ENCODE peak calls at places on chromosome 10, in eight cellular contexts. B, Z, D, C, S, Q, V and P are unnamed samples.

GRCh38 chr10:129851941-129852650 is 112.0 kb downstream of the EBF3 start:
- DNase-seq in B (no peak), Z (no peak), D (no peak), C (no peak), S (no peak), Q (no peak), V (no peak), P (no peak)

GRCh38 chr10:44071479-44071878 is 313.4 kb downstream of the CXCL12 start:
- DNase-seq in B (no peak), Z (peak; percentile 90), D (no peak), C (no peak), S (no peak), Q (no peak), V (no peak), P (no peak)

GRCh38 chr10:17768506-17768905 is 16.5 kb downstream of the TMEM236 start:
- DNase-seq in B (no peak), Z (no peak), D (no peak), C (no peak), S (no peak), Q (no peak), V (no peak), P (no peak)

GRCh38 chr10:48523212-48523819 is 81.6 kb downstream of the ARHGAP22 start:
- DNase-seq in B (peak; percentile 65), Z (peak; percentile 98), D (no peak), C (no peak), S (no peak), Q (peak; percentile 81), V (peak; percentile 16), P (no peak)

GRCh38 chr10:121662945-121663917 is 65.0 kb upstream of the FGFR2 start:
- DNase-seq in B (no peak), Z (no peak), D (peak; percentile 52), C (no peak), S (no peak), Q (no peak), V (peak; percentile 21), P (no peak)

GRCh38 chr10:116753759-116754158 is 11.4 kb upstream of the HSPA12A start:
- DNase-seq in B (peak; percentile 48), Z (peak; percentile 34), D (peak; percentile 47), C (no peak), S (no peak), Q (peak; percentile 89), V (no peak), P (peak; percentile 80)

GRCh38 chr10:119737827-119738226 is 12.0 kb downstream of the INPP5F start:
- DNase-seq in B (no peak), Z (peak; percentile 88), D (no peak), C (no peak), S (no peak), Q (no peak), V (peak; percentile 94), P (no peak)

GRCh38 chr10:75899816-75900357 is 468.5 kb downstream of the LRMDA start:
- DNase-seq in B (no peak), Z (no peak), D (no peak), C (no peak), S (no peak), Q (no peak), V (no peak), P (no peak)

GRCh38 chr10:104893711-104894110 is 252.6 kb downstream of the SORCS3 start:
- DNase-seq in B (no peak), Z (no peak), D (no peak), C (no peak), S (no peak), Q (no peak), V (no peak), P (no peak)

GRCh38 chr10:132064771-132065437 is 842 bp upstream of the JAKMIP3 start:
- DNase-seq in B (no peak), Z (no peak), D (no peak), C (peak; percentile 52), S (no peak), Q (no peak), V (no peak), P (no peak)

GRCh38 chr10:79178614-79179403 is 110.0 kb downstream of the ZMIZ1 start:
- DNase-seq in B (no peak), Z (peak; percentile 93), D (peak; percentile 94), C (no peak), S (no peak), Q (no peak), V (no peak), P (no peak)

GRCh38 chr10:43862756-43863155 is 214.1 kb upstream of the ZNF32 start:
- DNase-seq in B (no peak), Z (no peak), D (peak; percentile 73), C (no peak), S (no peak), Q (no peak), V (no peak), P (no peak)

GRCh38 chr10:59098811-59099452 is 77.5 kb upstream of the PHYHIPL start:
- DNase-seq in B (no peak), Z (peak; percentile 41), D (peak; percentile 56), C (no peak), S (no peak), Q (no peak), V (no peak), P (no peak)

GRCh38 chr10:133537551-133538545 is 10.7 kb downstream of the CYP2E1 start:
- DNase-seq in B (no peak), Z (no peak), D (no peak), C (no peak), S (no peak), Q (no peak), V (no peak), P (no peak)

GRCh38 chr10:31014146-31014880 is 17.4 kb downstream of the ZNF438 start:
- DNase-seq in B (no peak), Z (no peak), D (no peak), C (no peak), S (no peak), Q (no peak), V (no peak), P (no peak)

GRCh38 chr10:31013331-31013730 is 18.3 kb downstream of the ZNF438 start:
- DNase-seq in B (no peak), Z (no peak), D (no peak), C (no peak), S (no peak), Q (no peak), V (no peak), P (no peak)

GRCh38 chr10:31011660-31012022 is 20.0 kb downstream of the ZNF438 start:
- DNase-seq in B (no peak), Z (peak; percentile 44), D (no peak), C (no peak), S (no peak), Q (no peak), V (no peak), P (no peak)

GRCh38 chr10:31010062-31010461 is 21.6 kb downstream of the ZNF438 start:
- DNase-seq in B (no peak), Z (peak; percentile 25), D (no peak), C (no peak), S (no peak), Q (no peak), V (no peak), P (no peak)

DNA sequence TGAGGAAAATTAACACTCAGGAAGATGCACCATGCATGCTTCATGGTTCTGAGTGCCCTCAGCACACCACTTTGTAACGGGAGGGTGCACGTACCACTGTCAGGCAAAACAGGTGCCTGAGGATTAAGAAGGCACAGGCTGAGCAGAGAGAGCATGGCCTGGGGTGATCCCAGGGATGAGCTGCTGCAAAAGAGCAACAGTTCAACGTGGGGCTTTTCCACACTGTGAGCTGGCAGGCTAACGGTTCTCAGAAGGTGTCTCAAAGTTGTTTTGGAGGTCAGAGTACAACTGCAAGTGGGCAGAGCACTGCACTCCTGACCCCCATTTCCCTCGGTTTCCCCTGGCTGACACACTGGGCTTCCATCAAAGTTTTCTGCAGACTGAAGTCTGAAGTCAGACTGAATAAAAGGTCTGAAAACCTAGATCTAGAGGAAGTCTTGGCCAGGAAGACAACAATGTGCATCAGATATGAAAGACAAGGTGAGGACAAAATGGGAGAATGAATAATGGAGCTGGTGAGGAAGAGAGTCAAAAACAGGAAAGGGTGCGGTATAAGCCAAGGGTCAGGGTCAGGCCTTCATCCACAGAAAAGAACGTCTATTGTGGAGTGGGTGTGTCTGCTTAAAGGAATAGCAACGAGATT is 20.5 kb downstream of the ZNF438 start:
- DNase-seq in B (no peak), Z (no peak), D (no peak), C (no peak), S (no peak), Q (no peak), V (no peak), P (no peak)
- H3K4me1 ChIP-seq in B (peaks cover 46% of the 10 kb centered on the region), Z (peaks cover 2% of the 10 kb centered on the region), D (no peaks in the 10 kb centered on the region), C (no peaks in the 10 kb centered on the region), S (no peaks in the 10 kb centered on the region), Q (no peaks in the 10 kb centered on the region), V (peaks cover 19% of the 10 kb centered on the region), P (peaks cover 15% of the 10 kb centered on the region)

GRCh38 chr10:69360485-69361302 is 56.0 kb downstream of the TACR2 start:
- DNase-seq in B (peak; percentile 73), Z (peak; percentile 93), D (no peak), C (peak; percentile 88), S (no peak), Q (peak; percentile 92), V (peak; percentile 94), P (peak; percentile 81)
- H3K4me1 ChIP-seq in B (peaks cover 69% of the 10 kb centered on the region), Z (peaks cover 30% of the 10 kb centered on the region), D (peaks cover 20% of the 10 kb centered on the region), C (peaks cover 39% of the 10 kb centered on the region), S (peaks cover 13% of the 10 kb centered on the region), Q (peaks cover 6% of the 10 kb centered on the region), V (peaks cover 51% of the 10 kb centered on the region), P (peaks cover 52% of the 10 kb centered on the region)

DNA sequence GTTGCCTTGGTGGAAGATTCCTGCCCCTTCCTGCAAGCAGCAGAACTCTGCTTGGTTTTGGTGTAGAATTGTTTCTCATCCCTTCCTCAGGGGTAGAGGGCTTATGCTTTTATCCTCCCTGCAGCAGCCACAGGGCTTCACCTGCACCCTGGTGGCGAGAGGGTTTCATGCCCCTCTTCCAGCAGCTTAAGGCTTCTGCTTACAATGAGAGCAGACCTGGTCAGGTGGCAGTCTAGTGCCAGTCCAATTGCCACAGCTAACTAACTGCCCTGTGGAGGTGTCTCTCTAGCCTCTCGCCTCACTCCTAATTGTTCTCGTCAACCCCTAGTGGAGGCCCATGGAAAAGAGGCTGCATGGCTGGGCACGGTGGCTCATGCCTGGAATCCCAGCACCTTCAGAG is 19.3 kb downstream of the ACBD7 start:
- DNase-seq in B (no peak), Z (no peak), D (no peak), C (no peak), S (no peak), Q (no peak), V (no peak), P (no peak)
- H3K4me1 ChIP-seq in B (no peaks in the 10 kb centered on the region), Z (no peaks in the 10 kb centered on the region), D (no peaks in the 10 kb centered on the region), C (no peaks in the 10 kb centered on the region), S (no peaks in the 10 kb centered on the region), Q (no peaks in the 10 kb centered on the region), V (no peaks in the 10 kb centered on the region), P (no peaks in the 10 kb centered on the region)

GRCh38 chr10:125559210-125559609 is 123.8 kb downstream of the TEX36 start:
- DNase-seq in B (no peak), Z (no peak), D (no peak), C (no peak), S (no peak), Q (no peak), V (no peak), P (no peak)

GRCh38 chr10:125555267-125555666 is 127.7 kb downstream of the TEX36 start:
- DNase-seq in B (no peak), Z (no peak), D (no peak), C (no peak), S (no peak), Q (no peak), V (no peak), P (no peak)

GRCh38 chr10:125554753-125555152 is 128.2 kb downstream of the TEX36 start:
- DNase-seq in B (no peak), Z (no peak), D (no peak), C (no peak), S (no peak), Q (no peak), V (no peak), P (no peak)

GRCh38 chr10:125555743-125556142 is 127.2 kb downstream of the TEX36 start:
- DNase-seq in B (no peak), Z (no peak), D (no peak), C (no peak), S (no peak), Q (no peak), V (no peak), P (no peak)

GRCh38 chr10:125556884-125557283 is 126.1 kb downstream of the TEX36 start:
- DNase-seq in B (no peak), Z (no peak), D (no peak), C (no peak), S (no peak), Q (no peak), V (no peak), P (no peak)
- H3K4me1 ChIP-seq in B (no peaks in the 10 kb centered on the region), Z (no peaks in the 10 kb centered on the region), D (no peaks in the 10 kb centered on the region), C (no peaks in the 10 kb centered on the region), S (no peaks in the 10 kb centered on the region), Q (no peaks in the 10 kb centered on the region), V (no peaks in the 10 kb centered on the region), P (no peaks in the 10 kb centered on the region)